ENCODE peak calls at places on chromosomes 13 and 19, in four cellular contexts. One of them, this sample, is unnamed.

GRCh38 chr13:114077938-114078335 is 54.5 kb downstream of the RASA3 start:
- DNase-seq in HepG2: no peak
- DNase-seq in HCT116: no peak
- DNase-seq in K562: no peak
- DNase-seq in this sample: no peak

GRCh38 chr13:40469581-40470282 is 196.7 kb downstream of the FOXO1 start:
- DNase-seq in HepG2: no peak
- DNase-seq in HCT116: no peak
- DNase-seq in K562: no peak
- DNase-seq in this sample: no peak

GRCh38 chr13:79986890-79987289 is 354.0 kb downstream of the SPRY2 start:
- DNase-seq in HepG2: no peak
- DNase-seq in HCT116: no peak
- DNase-seq in K562: no peak
- DNase-seq in this sample: no peak

GRCh38 chr13:53250272-53250875 is 221.8 kb downstream of the OLFM4 start:
- DNase-seq in HepG2: peak; percentile 74
- DNase-seq in HCT116: peak; percentile 56
- DNase-seq in K562: peak; percentile 46
- DNase-seq in this sample: peak; percentile 28

GRCh38 chr19:2474232-2475017 is 1.5 kb upstream of the GADD45B start:
- DNase-seq in HepG2: peak; percentile 76
- DNase-seq in HCT116: no peak
- DNase-seq in K562: peak; percentile 87
- DNase-seq in this sample: no peak

GRCh38 chr19:39436350-39436716 is 584 bp upstream of the RPS16 start:
- DNase-seq in HepG2: no peak
- DNase-seq in HCT116: no peak
- DNase-seq in K562: no peak
- DNase-seq in this sample: no peak

GRCh38 chr19:34534206-34534605 is 52.6 kb downstream of the WTIP start:
- DNase-seq in HepG2: no peak
- DNase-seq in HCT116: no peak
- DNase-seq in K562: no peak
- DNase-seq in this sample: no peak

GRCh38 chr19:29504454-29504853 is 21.3 kb upstream of the VSTM2B start:
- DNase-seq in HepG2: no peak
- DNase-seq in HCT116: no peak
- DNase-seq in K562: no peak
- DNase-seq in this sample: no peak

GRCh38 chr13:101465877-101466276 is 13.4 kb downstream of the ITGBL1 start:
- DNase-seq in HepG2: no peak
- DNase-seq in HCT116: no peak
- DNase-seq in K562: no peak
- DNase-seq in this sample: no peak

GRCh38 chr13:24097064-24097463 is 63.5 kb upstream of the SPATA13 start:
- DNase-seq in HepG2: peak; percentile 71
- DNase-seq in HCT116: no peak
- DNase-seq in K562: no peak
- DNase-seq in this sample: no peak

GRCh38 chr13:35872369-35872768 is 258.8 kb downstream of the DCLK1 start:
- DNase-seq in HepG2: no peak
- DNase-seq in HCT116: no peak
- DNase-seq in K562: no peak
- DNase-seq in this sample: no peak

GRCh38 chr19:53904909-53905308 is 4.2 kb upstream of the CACNG7 start:
- DNase-seq in HepG2: no peak
- DNase-seq in HCT116: no peak
- DNase-seq in K562: no peak
- DNase-seq in this sample: no peak

GRCh38 chr13:71378992-71379905 is 487.8 kb downstream of the DACH1 start:
- DNase-seq in HepG2: no peak
- DNase-seq in HCT116: no peak
- DNase-seq in K562: no peak
- DNase-seq in this sample: no peak

GRCh38 chr13:84672616-84673015 is 790.3 kb upstream of the SLITRK1 start:
- DNase-seq in HepG2: no peak
- DNase-seq in HCT116: no peak
- DNase-seq in K562: no peak
- DNase-seq in this sample: no peak

GRCh38 chr19:43675269-43675879 is 5.4 kb upstream of the PLAUR start:
- DNase-seq in HepG2: no peak
- DNase-seq in HCT116: peak; percentile 92
- DNase-seq in K562: no peak
- DNase-seq in this sample: peak; percentile 18

GRCh38 chr13:74132768-74133656 is 1.2 kb downstream of the KLF12 start:
- DNase-seq in HepG2: no peak
- DNase-seq in HCT116: no peak
- DNase-seq in K562: no peak
- DNase-seq in this sample: no peak

GRCh38 chr19:34676697-34677385 is at the start of gene SCGB2B2:
- DNase-seq in HepG2: no peak
- DNase-seq in HCT116: peak; percentile 80
- DNase-seq in K562: no peak
- DNase-seq in this sample: no peak

GRCh38 chr19:40303765-40304164 is 18.6 kb upstream of the AKT2 start:
- DNase-seq in HepG2: no peak
- DNase-seq in HCT116: no peak
- DNase-seq in K562: no peak
- DNase-seq in this sample: no peak

GRCh38 chr13:114204894-114205293 is 25.8 kb downstream of the CFAP97D2 start:
- DNase-seq in HepG2: no peak
- DNase-seq in HCT116: no peak
- DNase-seq in K562: no peak
- DNase-seq in this sample: no peak

GRCh38 chr19:543912-544608 is at the start of gene GZMM:
- DNase-seq in HepG2: no peak
- DNase-seq in HCT116: no peak
- DNase-seq in K562: peak; percentile 69
- DNase-seq in this sample: no peak

GRCh38 chr13:112202266-112202665 is 135.3 kb downstream of the SOX1 start:
- DNase-seq in HepG2: no peak
- DNase-seq in HCT116: no peak
- DNase-seq in K562: no peak
- DNase-seq in this sample: no peak

GRCh38 chr13:94552095-94552494 is 43.9 kb downstream of the TGDS start:
- DNase-seq in HepG2: no peak
- DNase-seq in HCT116: no peak
- DNase-seq in K562: no peak
- DNase-seq in this sample: no peak

GRCh38 chr13:104140557-104140956 is 1074.3 kb upstream of the SLC10A2 start:
- DNase-seq in HepG2: no peak
- DNase-seq in HCT116: peak; percentile 75
- DNase-seq in K562: no peak
- DNase-seq in this sample: no peak

GRCh38 chr13:35994131-35994966 is 136.8 kb downstream of the DCLK1 start:
- DNase-seq in HepG2: no peak
- DNase-seq in HCT116: no peak
- DNase-seq in K562: no peak
- DNase-seq in this sample: no peak

GRCh38 chr19:850221-850978 is 1.7 kb upstream of the ELANE start:
- DNase-seq in HepG2: no peak
- DNase-seq in HCT116: no peak
- DNase-seq in K562: peak; percentile 46
- DNase-seq in this sample: no peak

GRCh38 chr13:87981416-87981815 is 310.2 kb downstream of the SLITRK5 start:
- DNase-seq in HepG2: no peak
- DNase-seq in HCT116: no peak
- DNase-seq in K562: no peak
- DNase-seq in this sample: no peak

GRCh38 chr19:48982280-48982679 is 10.8 kb downstream of the GYS1 start:
- DNase-seq in HepG2: no peak
- DNase-seq in HCT116: no peak
- DNase-seq in K562: no peak
- DNase-seq in this sample: no peak

GRCh38 chr13:103803349-103803748 is 737.1 kb upstream of the SLC10A2 start:
- DNase-seq in HepG2: no peak
- DNase-seq in HCT116: no peak
- DNase-seq in K562: no peak
- DNase-seq in this sample: no peak

GRCh38 chr13:23020246-23020843 is 160.4 kb upstream of the SGCG start:
- DNase-seq in HepG2: peak; percentile 53
- DNase-seq in HCT116: peak; percentile 61
- DNase-seq in K562: peak; percentile 17
- DNase-seq in this sample: peak; percentile 62

GRCh38 chr13:46403851-46404731 is 17.0 kb upstream of the RUBCNL start:
- DNase-seq in HepG2: no peak
- DNase-seq in HCT116: no peak
- DNase-seq in K562: no peak
- DNase-seq in this sample: no peak

GRCh38 chr13:48160879-48161278 is 66.0 kb upstream of the MED4 start:
- DNase-seq in HepG2: no peak
- DNase-seq in HCT116: no peak
- DNase-seq in K562: no peak
- DNase-seq in this sample: no peak

GRCh38 chr19:36113895-36114762 is 546 bp downstream of the POLR2I start:
- DNase-seq in HepG2: no peak
- DNase-seq in HCT116: no peak
- DNase-seq in K562: peak; percentile 55
- DNase-seq in this sample: no peak

GRCh38 chr19:2421581-2422306 is 5.6 kb downstream of the TIMM13 start:
- DNase-seq in HepG2: no peak
- DNase-seq in HCT116: no peak
- DNase-seq in K562: no peak
- DNase-seq in this sample: no peak

GRCh38 chr13:72839831-72840426 is 58.0 kb downstream of the PIBF1 start:
- DNase-seq in HepG2: peak; percentile 56
- DNase-seq in HCT116: peak; percentile 47
- DNase-seq in K562: peak; percentile 22
- DNase-seq in this sample: peak; percentile 22

GRCh38 chr19:41310031-41310831 is at the start of gene CCDC97:
- DNase-seq in HepG2: peak; percentile 75
- DNase-seq in HCT116: peak; percentile 75
- DNase-seq in K562: peak; percentile 95
- DNase-seq in this sample: no peak
- TF ChIP-seq REST in HepG2: peak; percentile 34
- TF ChIP-seq REST in HCT116: no peak
- TF ChIP-seq REST in K562: peak; percentile 54
- TF ChIP-seq REST in this sample: no peak

DNA sequence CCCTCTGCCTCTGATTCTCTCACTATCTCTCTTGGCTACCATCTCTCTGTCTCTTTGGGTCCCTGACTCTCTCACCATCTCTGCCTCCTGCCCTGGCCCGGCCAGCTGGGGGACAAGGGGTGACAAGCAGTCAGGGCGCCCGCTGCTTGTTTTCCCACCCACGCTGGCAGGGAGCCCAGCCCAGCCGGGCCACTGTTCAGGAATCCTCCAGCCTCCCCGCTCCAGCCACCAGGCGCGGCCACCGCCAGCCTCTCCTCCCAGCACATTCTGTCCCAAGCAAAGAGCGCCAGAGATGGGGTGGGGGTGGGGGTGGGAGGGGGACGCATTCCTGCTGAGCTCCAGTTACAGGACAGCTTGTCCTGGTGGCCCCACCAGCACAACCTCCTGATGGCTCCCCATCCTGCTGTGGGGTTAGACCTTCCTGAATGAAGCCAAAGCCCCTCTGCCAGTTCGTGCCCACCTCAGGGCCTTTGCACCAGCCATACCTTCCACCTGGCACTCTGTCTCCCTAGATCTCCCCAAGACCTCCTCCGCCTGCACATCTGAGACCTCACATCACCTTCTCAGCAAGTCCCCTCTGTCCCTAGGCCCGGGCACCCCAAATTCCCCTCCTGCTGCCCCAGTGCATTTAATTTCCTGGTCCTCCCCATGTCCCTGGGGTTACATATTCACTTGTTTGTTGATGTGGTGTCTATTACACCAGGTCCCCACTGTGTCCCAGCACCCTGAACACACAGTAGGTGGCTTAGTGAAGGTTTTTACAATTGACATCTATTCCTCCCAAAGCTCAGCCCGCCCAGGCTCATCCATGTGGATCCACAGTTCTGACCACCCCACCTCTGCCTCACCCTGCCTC is 12.5 kb downstream of the ARRDC2 start:
- DNase-seq in HepG2: peak; percentile 51
- DNase-seq in HCT116: no peak
- DNase-seq in K562: peak; percentile 18
- DNase-seq in this sample: no peak
- TF ChIP-seq TCF7L2 in HepG2: no peak
- TF ChIP-seq TCF7L2 in HCT116: no peak
- TF ChIP-seq TCF7L2 in K562: no peak
- TF ChIP-seq TCF7L2 in this sample: no peak

GRCh38 chr19:7293795-7294570 is at the start of gene INSR:
- DNase-seq in HepG2: peak; percentile 83
- DNase-seq in HCT116: peak; percentile 75
- DNase-seq in K562: peak; percentile 98
- DNase-seq in this sample: no peak
- TF ChIP-seq REST in HepG2: peak; percentile 31
- TF ChIP-seq REST in HCT116: no peak
- TF ChIP-seq REST in K562: no peak
- TF ChIP-seq REST in this sample: no peak

DNA sequence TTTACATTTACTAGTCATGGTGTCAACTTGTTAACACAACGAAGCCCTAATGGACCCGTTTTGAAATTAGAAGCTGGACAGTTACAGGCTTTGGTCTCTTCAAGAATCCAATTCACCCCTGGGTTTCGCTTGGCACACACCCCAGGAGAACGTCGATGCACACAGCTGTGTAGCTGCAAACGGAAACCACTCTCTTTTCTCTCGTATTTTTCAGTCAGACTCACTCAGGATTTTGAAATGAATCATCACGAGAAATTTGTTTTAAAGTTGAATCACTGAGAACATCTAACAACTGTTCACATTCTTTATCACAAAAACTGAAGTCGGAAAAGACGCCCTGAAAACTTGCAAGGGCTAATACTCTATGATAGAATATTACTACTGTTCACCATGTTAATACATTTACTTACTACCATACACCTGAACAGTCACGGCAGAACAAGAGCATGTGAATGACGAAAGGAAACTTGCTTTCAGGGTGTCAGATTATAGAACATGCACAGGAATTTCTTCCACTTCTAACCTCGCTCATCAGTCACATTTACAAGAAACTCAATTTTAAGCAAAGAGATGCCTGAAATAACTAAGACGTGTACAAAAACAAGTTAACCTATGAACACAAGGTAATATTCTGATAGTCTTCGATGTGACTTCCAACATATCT is 4.7 kb downstream of the PNMA8A start:
- DNase-seq in HepG2: no peak
- DNase-seq in HCT116: no peak
- DNase-seq in K562: no peak
- DNase-seq in this sample: no peak
- TF ChIP-seq TCF7L2 in HepG2: no peak
- TF ChIP-seq TCF7L2 in HCT116: no peak
- TF ChIP-seq TCF7L2 in K562: no peak
- TF ChIP-seq TCF7L2 in this sample: no peak

This sample was measured in Panc1.